ENCODE peak calls at places on chromosomes 3 and 15, in ten cellular contexts. One of them, this sample, is unnamed.

GRCh38 chr3:196712514-196713413 is 587 bp downstream of the PIGX start:
- DNase-seq in GM06990: no peak
- DNase-seq in epithelial cell of proximal tubule: no peak
- DNase-seq in naive thymus-derived CD4-positive, alpha-beta T cell: no peak
- DNase-seq in Kasumi-1: peak
- DNase-seq in mesothelial cell of epicardium: no peak
- DNase-seq in M059J: peak
- DNase-seq in substantia nigra: no peak
- DNase-seq in kidney tubule cell: peak
- DNase-seq in islet precursor cell: no peak
- DNase-seq in this sample: no peak

GRCh38 chr15:48049736-48050135 is 71.1 kb upstream of the SLC24A5 start:
- DNase-seq in kidney tubule cell: no peak
- DNase-seq in epithelial cell of proximal tubule: no peak
- DNase-seq in GM06990: no peak
- DNase-seq in M059J: no peak
- DNase-seq in substantia nigra: no peak
- DNase-seq in naive thymus-derived CD4-positive, alpha-beta T cell: no peak
- DNase-seq in Kasumi-1: no peak
- DNase-seq in islet precursor cell: no peak
- DNase-seq in mesothelial cell of epicardium: no peak
- DNase-seq in this sample: no peak

GRCh38 chr3:128269796-128270195 is 116.5 kb downstream of the EEFSEC start:
- DNase-seq in mesothelial cell of epicardium: no peak
- DNase-seq in kidney tubule cell: no peak
- DNase-seq in epithelial cell of proximal tubule: no peak
- DNase-seq in Kasumi-1: no peak
- DNase-seq in islet precursor cell: peak
- DNase-seq in naive thymus-derived CD4-positive, alpha-beta T cell: no peak
- DNase-seq in M059J: no peak
- DNase-seq in GM06990: no peak
- DNase-seq in substantia nigra: no peak
- DNase-seq in this sample: no peak

GRCh38 chr3:13191016-13191415 is 117.8 kb upstream of the IQSEC1 start:
- DNase-seq in Kasumi-1: no peak
- DNase-seq in substantia nigra: no peak
- DNase-seq in islet precursor cell: no peak
- DNase-seq in M059J: no peak
- DNase-seq in epithelial cell of proximal tubule: no peak
- DNase-seq in kidney tubule cell: no peak
- DNase-seq in naive thymus-derived CD4-positive, alpha-beta T cell: no peak
- DNase-seq in GM06990: no peak
- DNase-seq in mesothelial cell of epicardium: no peak
- DNase-seq in this sample: no peak

GRCh38 chr3:55180936-55181535 is 253.2 kb upstream of the LRTM1 start:
- DNase-seq in islet precursor cell: no peak
- DNase-seq in M059J: peak
- DNase-seq in Kasumi-1: peak
- DNase-seq in kidney tubule cell: peak
- DNase-seq in naive thymus-derived CD4-positive, alpha-beta T cell: no peak
- DNase-seq in mesothelial cell of epicardium: no peak
- DNase-seq in GM06990: no peak
- DNase-seq in substantia nigra: no peak
- DNase-seq in epithelial cell of proximal tubule: no peak
- DNase-seq in this sample: no peak

GRCh38 chr3:140207541-140207940 is 272.6 kb downstream of the CLSTN2 start:
- DNase-seq in substantia nigra: no peak
- DNase-seq in GM06990: no peak
- DNase-seq in islet precursor cell: no peak
- DNase-seq in naive thymus-derived CD4-positive, alpha-beta T cell: no peak
- DNase-seq in Kasumi-1: no peak
- DNase-seq in epithelial cell of proximal tubule: no peak
- DNase-seq in mesothelial cell of epicardium: no peak
- DNase-seq in M059J: no peak
- DNase-seq in kidney tubule cell: no peak
- DNase-seq in this sample: no peak

GRCh38 chr15:92059036-92059970 is 205.8 kb downstream of the SLCO3A1 start:
- DNase-seq in Kasumi-1: no peak
- DNase-seq in mesothelial cell of epicardium: no peak
- DNase-seq in epithelial cell of proximal tubule: no peak
- DNase-seq in naive thymus-derived CD4-positive, alpha-beta T cell: no peak
- DNase-seq in substantia nigra: no peak
- DNase-seq in GM06990: no peak
- DNase-seq in kidney tubule cell: no peak
- DNase-seq in M059J: no peak
- DNase-seq in islet precursor cell: no peak
- DNase-seq in this sample: no peak

GRCh38 chr15:78984041-78984440 is 39.2 kb upstream of the CTSH start:
- DNase-seq in GM06990: no peak
- DNase-seq in islet precursor cell: no peak
- DNase-seq in mesothelial cell of epicardium: no peak
- DNase-seq in naive thymus-derived CD4-positive, alpha-beta T cell: no peak
- DNase-seq in Kasumi-1: no peak
- DNase-seq in epithelial cell of proximal tubule: no peak
- DNase-seq in substantia nigra: no peak
- DNase-seq in M059J: no peak
- DNase-seq in kidney tubule cell: no peak
- DNase-seq in this sample: no peak

GRCh38 chr3:33954956-33955355 is 156.5 kb downstream of the PDCD6IP start:
- DNase-seq in M059J: no peak
- DNase-seq in naive thymus-derived CD4-positive, alpha-beta T cell: no peak
- DNase-seq in kidney tubule cell: no peak
- DNase-seq in epithelial cell of proximal tubule: no peak
- DNase-seq in Kasumi-1: peak
- DNase-seq in substantia nigra: no peak
- DNase-seq in mesothelial cell of epicardium: no peak
- DNase-seq in GM06990: no peak
- DNase-seq in islet precursor cell: no peak
- DNase-seq in this sample: no peak

GRCh38 chr15:101221858-101222257 is 30.0 kb downstream of the CHSY1 start:
- DNase-seq in mesothelial cell of epicardium: no peak
- DNase-seq in substantia nigra: no peak
- DNase-seq in epithelial cell of proximal tubule: no peak
- DNase-seq in kidney tubule cell: no peak
- DNase-seq in M059J: no peak
- DNase-seq in GM06990: no peak
- DNase-seq in Kasumi-1: no peak
- DNase-seq in islet precursor cell: no peak
- DNase-seq in naive thymus-derived CD4-positive, alpha-beta T cell: no peak
- DNase-seq in this sample: no peak

GRCh38 chr3:38454884-38455638 is 1.4 kb downstream of the ACVR2B start:
- DNase-seq in kidney tubule cell: peak
- DNase-seq in substantia nigra: peak
- DNase-seq in Kasumi-1: peak
- DNase-seq in epithelial cell of proximal tubule: no peak
- DNase-seq in islet precursor cell: peak
- DNase-seq in M059J: peak
- DNase-seq in mesothelial cell of epicardium: peak
- DNase-seq in GM06990: peak
- DNase-seq in naive thymus-derived CD4-positive, alpha-beta T cell: peak
- DNase-seq in this sample: no peak

GRCh38 chr3:55910543-55910942 is 423.4 kb upstream of the WNT5A start:
- DNase-seq in islet precursor cell: no peak
- DNase-seq in kidney tubule cell: no peak
- DNase-seq in mesothelial cell of epicardium: no peak
- DNase-seq in substantia nigra: no peak
- DNase-seq in Kasumi-1: no peak
- DNase-seq in epithelial cell of proximal tubule: no peak
- DNase-seq in GM06990: no peak
- DNase-seq in naive thymus-derived CD4-positive, alpha-beta T cell: no peak
- DNase-seq in M059J: no peak
- DNase-seq in this sample: no peak

GRCh38 chr3:65177879-65178484 is 490.2 kb upstream of the ADAMTS9 start:
- DNase-seq in GM06990: no peak
- DNase-seq in naive thymus-derived CD4-positive, alpha-beta T cell: no peak
- DNase-seq in kidney tubule cell: peak
- DNase-seq in epithelial cell of proximal tubule: no peak
- DNase-seq in Kasumi-1: no peak
- DNase-seq in substantia nigra: no peak
- DNase-seq in M059J: peak
- DNase-seq in islet precursor cell: no peak
- DNase-seq in mesothelial cell of epicardium: no peak
- DNase-seq in this sample: no peak

GRCh38 chr15:35958021-35958420 is 412.1 kb upstream of the DPH6 start:
- DNase-seq in mesothelial cell of epicardium: no peak
- DNase-seq in epithelial cell of proximal tubule: no peak
- DNase-seq in GM06990: no peak
- DNase-seq in naive thymus-derived CD4-positive, alpha-beta T cell: no peak
- DNase-seq in M059J: peak
- DNase-seq in islet precursor cell: no peak
- DNase-seq in substantia nigra: no peak
- DNase-seq in kidney tubule cell: no peak
- DNase-seq in Kasumi-1: no peak
- DNase-seq in this sample: no peak

GRCh38 chr3:129560931-129561594 is 18.1 kb downstream of the H1-8 start:
- DNase-seq in substantia nigra: no peak
- DNase-seq in mesothelial cell of epicardium: no peak
- DNase-seq in GM06990: no peak
- DNase-seq in islet precursor cell: peak
- DNase-seq in naive thymus-derived CD4-positive, alpha-beta T cell: no peak
- DNase-seq in kidney tubule cell: no peak
- DNase-seq in Kasumi-1: no peak
- DNase-seq in M059J: peak
- DNase-seq in epithelial cell of proximal tubule: no peak
- DNase-seq in this sample: no peak

GRCh38 chr15:58962662-58963565 is 24.5 kb upstream of the RNF111 start:
- DNase-seq in naive thymus-derived CD4-positive, alpha-beta T cell: no peak
- DNase-seq in M059J: no peak
- DNase-seq in mesothelial cell of epicardium: no peak
- DNase-seq in islet precursor cell: no peak
- DNase-seq in epithelial cell of proximal tubule: no peak
- DNase-seq in Kasumi-1: no peak
- DNase-seq in substantia nigra: no peak
- DNase-seq in kidney tubule cell: peak
- DNase-seq in GM06990: no peak
- DNase-seq in this sample: no peak

GRCh38 chr3:111737056-111737711 is 121.9 kb upstream of the PHLDB2 start:
- DNase-seq in islet precursor cell: no peak
- DNase-seq in substantia nigra: no peak
- DNase-seq in epithelial cell of proximal tubule: no peak
- DNase-seq in Kasumi-1: no peak
- DNase-seq in mesothelial cell of epicardium: no peak
- DNase-seq in kidney tubule cell: no peak
- DNase-seq in GM06990: no peak
- DNase-seq in M059J: no peak
- DNase-seq in naive thymus-derived CD4-positive, alpha-beta T cell: no peak
- DNase-seq in this sample: no peak

GRCh38 chr15:40421246-40422157 is 15.9 kb downstream of the IVD start:
- DNase-seq in epithelial cell of proximal tubule: no peak
- DNase-seq in mesothelial cell of epicardium: peak
- DNase-seq in kidney tubule cell: peak
- DNase-seq in GM06990: peak
- DNase-seq in substantia nigra: peak
- DNase-seq in M059J: peak
- DNase-seq in islet precursor cell: peak
- DNase-seq in naive thymus-derived CD4-positive, alpha-beta T cell: peak
- DNase-seq in Kasumi-1: peak
- DNase-seq in this sample: no peak

GRCh38 chr3:40780341-40780800 is 255.6 kb downstream of the ZNF621 start:
- DNase-seq in naive thymus-derived CD4-positive, alpha-beta T cell: no peak
- DNase-seq in mesothelial cell of epicardium: no peak
- DNase-seq in epithelial cell of proximal tubule: no peak
- DNase-seq in M059J: peak
- DNase-seq in GM06990: no peak
- DNase-seq in islet precursor cell: peak
- DNase-seq in Kasumi-1: peak
- DNase-seq in substantia nigra: peak
- DNase-seq in kidney tubule cell: peak
- DNase-seq in this sample: no peak

GRCh38 chr3:134663646-134664456 is 13.0 kb upstream of the KY start:
- DNase-seq in kidney tubule cell: peak
- DNase-seq in naive thymus-derived CD4-positive, alpha-beta T cell: no peak
- DNase-seq in GM06990: no peak
- DNase-seq in M059J: peak
- DNase-seq in mesothelial cell of epicardium: no peak
- DNase-seq in substantia nigra: no peak
- DNase-seq in islet precursor cell: peak
- DNase-seq in Kasumi-1: no peak
- DNase-seq in epithelial cell of proximal tubule: no peak
- DNase-seq in this sample: no peak

GRCh38 chr3:147809206-147809605 is 400.0 kb downstream of the ZIC1 start:
- DNase-seq in naive thymus-derived CD4-positive, alpha-beta T cell: no peak
- DNase-seq in GM06990: no peak
- DNase-seq in kidney tubule cell: no peak
- DNase-seq in epithelial cell of proximal tubule: no peak
- DNase-seq in substantia nigra: no peak
- DNase-seq in Kasumi-1: no peak
- DNase-seq in mesothelial cell of epicardium: no peak
- DNase-seq in islet precursor cell: no peak
- DNase-seq in M059J: no peak
- DNase-seq in this sample: no peak

GRCh38 chr3:107430214-107431047 is 53.2 kb downstream of the CCDC54 start:
- DNase-seq in GM06990: peak
- DNase-seq in Kasumi-1: peak
- DNase-seq in substantia nigra: peak
- DNase-seq in islet precursor cell: no peak
- DNase-seq in M059J: peak
- DNase-seq in naive thymus-derived CD4-positive, alpha-beta T cell: peak
- DNase-seq in kidney tubule cell: peak
- DNase-seq in epithelial cell of proximal tubule: no peak
- DNase-seq in mesothelial cell of epicardium: no peak
- DNase-seq in this sample: no peak

This sample was measured in kidney epithelial cell.